ENCODE peak calls at places on chromosomes 11 and 22, in eight cellular contexts. R is HCEC 1CT, Q is upper lobe of right lung, L is EL, W is mucosa of gallbladder, G is AG04450, M is stromal cell of bone marrow, V is PC-9. J is an unnamed sample.

GRCh38 chr22:40826984-40827741 is 8.0 kb upstream of the SLC25A17 start:
- DNase-seq in R (no peak), Q (no peak), L (no peak), W (no peak), G (no peak), M (no peak), V (no peak), J (no peak)

GRCh38 chr11:115645631-115646271 is 141.5 kb upstream of the CADM1 start:
- DNase-seq in R (no peak), Q (no peak), L (no peak), W (peak), G (no peak), M (no peak), V (peak), J (no peak)

GRCh38 chr22:25582946-25583345 is 18.5 kb downstream of the GRK3 start:
- DNase-seq in R (peak), Q (no peak), L (peak), W (no peak), G (peak), M (peak), V (no peak), J (no peak)

GRCh38 chr11:64056861-64057260 is 21.1 kb downstream of the FLRT1 start:
- DNase-seq in R (no peak), Q (no peak), L (no peak), W (no peak), G (no peak), M (no peak), V (no peak), J (no peak)

GRCh38 chr11:2310073-2310785 is 8.4 kb downstream of the TSPAN32 start:
- DNase-seq in R (no peak), Q (peak), L (no peak), W (no peak), G (no peak), M (no peak), V (no peak), J (no peak)

GRCh38 chr11:109077340-109077927 is 344.6 kb upstream of the C11orf87 start:
- DNase-seq in R (no peak), Q (no peak), L (no peak), W (no peak), G (no peak), M (no peak), V (no peak), J (no peak)

GRCh38 chr11:8242480-8243280 is 21.0 kb downstream of the LMO1 start:
- DNase-seq in R (no peak), Q (no peak), L (no peak), W (no peak), G (no peak), M (no peak), V (no peak), J (no peak)

GRCh38 chr22:47605886-47606285 is 843.4 kb downstream of the TBC1D22A start:
- DNase-seq in R (no peak), Q (peak), L (no peak), W (no peak), G (no peak), M (no peak), V (no peak), J (no peak)

GRCh38 chr11:11345099-11345498 is 8.0 kb downstream of the CSNK2A3 start:
- DNase-seq in R (no peak), Q (peak), L (no peak), W (no peak), G (no peak), M (no peak), V (no peak), J (no peak)

GRCh38 chr11:86228967-86229330 is 15.6 kb upstream of the EED start:
- DNase-seq in R (no peak), Q (no peak), L (no peak), W (no peak), G (no peak), M (no peak), V (peak), J (no peak)

GRCh38 chr11:68165601-68166000 is 44.4 kb upstream of the CHKA start:
- DNase-seq in R (no peak), Q (no peak), L (no peak), W (no peak), G (no peak), M (no peak), V (no peak), J (no peak)

GRCh38 chr11:6611092-6612007 is 666 bp downstream of the TAF10 start:
- DNase-seq in R (peak), Q (no peak), L (peak), W (no peak), G (no peak), M (no peak), V (no peak), J (no peak)

GRCh38 chr22:40626826-40627225 is 9.7 kb downstream of the MRTFA start:
- DNase-seq in R (no peak), Q (no peak), L (no peak), W (no peak), G (no peak), M (no peak), V (no peak), J (no peak)

GRCh38 chr11:122917311-122917710 is 34.8 kb downstream of the JHY start:
- DNase-seq in R (no peak), Q (no peak), L (peak), W (no peak), G (no peak), M (peak), V (no peak), J (no peak)

GRCh38 chr22:33659423-33659822 is 260.9 kb downstream of the LARGE1 start:
- DNase-seq in R (no peak), Q (no peak), L (no peak), W (no peak), G (no peak), M (peak), V (no peak), J (no peak)

GRCh38 chr11:75270896-75271415 is 30.4 kb downstream of the TPBGL start:
- DNase-seq in R (no peak), Q (peak), L (peak), W (no peak), G (no peak), M (no peak), V (no peak), J (peak)